ENCODE peak calls at places on chromosomes 7 and 10, in five cellular contexts. One of them, this sample, is unnamed.
A peak's percentile ranks its signal among the peaks of the same experiment; 100 is the strongest.

GRCh38 chr7:96084880-96085551 is 236.9 kb downstream of the SLC25A13 start:
- DNase-seq in cardiac fibroblast: peak; percentile 80
- DNase-seq in AG08395: peak; percentile 31
- DNase-seq in T-helper 1 cell: no peak
- DNase-seq in effector memory CD4-positive, alpha-beta T cell: no peak
- DNase-seq in this sample: peak; percentile 88

GRCh38 chr10:99681553-99681952 is 22.2 kb downstream of the ENTPD7 start:
- DNase-seq in cardiac fibroblast: peak; percentile 80
- DNase-seq in AG08395: peak; percentile 17
- DNase-seq in T-helper 1 cell: no peak
- DNase-seq in effector memory CD4-positive, alpha-beta T cell: no peak
- DNase-seq in this sample: peak; percentile 88

GRCh38 chr10:63628526-63629362 is 107.5 kb downstream of the REEP3 start:
- DNase-seq in cardiac fibroblast: no peak
- DNase-seq in AG08395: no peak
- DNase-seq in T-helper 1 cell: no peak
- DNase-seq in effector memory CD4-positive, alpha-beta T cell: no peak
- DNase-seq in this sample: peak; percentile 33

GRCh38 chr10:71278691-71279588 is 40.1 kb upstream of the SLC29A3 start:
- DNase-seq in cardiac fibroblast: no peak
- DNase-seq in AG08395: no peak
- DNase-seq in T-helper 1 cell: no peak
- DNase-seq in effector memory CD4-positive, alpha-beta T cell: no peak
- DNase-seq in this sample: no peak

GRCh38 chr10:22245567-22245966 is 27.8 kb upstream of the EBLN1 start:
- DNase-seq in cardiac fibroblast: peak; percentile 48
- DNase-seq in AG08395: peak; percentile 69
- DNase-seq in T-helper 1 cell: no peak
- DNase-seq in effector memory CD4-positive, alpha-beta T cell: no peak
- DNase-seq in this sample: peak; percentile 79

GRCh38 chr10:8403711-8404371 is 349.4 kb downstream of the GATA3 start:
- DNase-seq in cardiac fibroblast: no peak
- DNase-seq in AG08395: no peak
- DNase-seq in T-helper 1 cell: no peak
- DNase-seq in effector memory CD4-positive, alpha-beta T cell: no peak
- DNase-seq in this sample: no peak

GRCh38 chr7:20019757-20020432 is 197.3 kb downstream of the MACC1 start:
- DNase-seq in cardiac fibroblast: no peak
- DNase-seq in AG08395: no peak
- DNase-seq in T-helper 1 cell: no peak
- DNase-seq in effector memory CD4-positive, alpha-beta T cell: no peak
- DNase-seq in this sample: no peak

GRCh38 chr7:16753932-16754571 is 497 bp downstream of the TSPAN13 start:
- DNase-seq in cardiac fibroblast: peak; percentile 33
- DNase-seq in AG08395: peak; percentile 17
- DNase-seq in T-helper 1 cell: no peak
- DNase-seq in effector memory CD4-positive, alpha-beta T cell: no peak
- DNase-seq in this sample: peak; percentile 35

GRCh38 chr10:75513292-75513691 is 81.9 kb downstream of the LRMDA start:
- DNase-seq in cardiac fibroblast: no peak
- DNase-seq in AG08395: no peak
- DNase-seq in T-helper 1 cell: no peak
- DNase-seq in effector memory CD4-positive, alpha-beta T cell: no peak
- DNase-seq in this sample: no peak

GRCh38 chr7:134552105-134552504 is 3.2 kb downstream of the AKR1B15 start:
- DNase-seq in cardiac fibroblast: peak; percentile 21
- DNase-seq in AG08395: no peak
- DNase-seq in T-helper 1 cell: no peak
- DNase-seq in effector memory CD4-positive, alpha-beta T cell: no peak
- DNase-seq in this sample: no peak

GRCh38 chr10:7301039-7301768 is 109.6 kb downstream of the SFMBT2 start:
- DNase-seq in cardiac fibroblast: no peak
- DNase-seq in AG08395: no peak
- DNase-seq in T-helper 1 cell: no peak
- DNase-seq in effector memory CD4-positive, alpha-beta T cell: no peak
- DNase-seq in this sample: no peak

GRCh38 chr7:2272031-2272430 is 30.0 kb downstream of the NUDT1 start:
- DNase-seq in cardiac fibroblast: no peak
- DNase-seq in AG08395: no peak
- DNase-seq in T-helper 1 cell: no peak
- DNase-seq in effector memory CD4-positive, alpha-beta T cell: no peak
- DNase-seq in this sample: no peak

GRCh38 chr10:116253716-116254115 is 19.3 kb downstream of the GFRA1 start:
- DNase-seq in cardiac fibroblast: no peak
- DNase-seq in AG08395: no peak
- DNase-seq in T-helper 1 cell: no peak
- DNase-seq in effector memory CD4-positive, alpha-beta T cell: no peak
- DNase-seq in this sample: no peak

GRCh38 chr10:88401671-88402347 is 181.3 kb downstream of the RNLS start:
- DNase-seq in cardiac fibroblast: peak; percentile 60
- DNase-seq in AG08395: peak; percentile 30
- DNase-seq in T-helper 1 cell: no peak
- DNase-seq in effector memory CD4-positive, alpha-beta T cell: no peak
- DNase-seq in this sample: peak; percentile 17

GRCh38 chr10:23693895-23694294 is 255.0 kb downstream of the OTUD1 start:
- DNase-seq in cardiac fibroblast: no peak
- DNase-seq in AG08395: no peak
- DNase-seq in T-helper 1 cell: no peak
- DNase-seq in effector memory CD4-positive, alpha-beta T cell: no peak
- DNase-seq in this sample: no peak

GRCh38 chr7:140347218-140347617 is 51.1 kb downstream of the SLC37A3 start:
- DNase-seq in cardiac fibroblast: no peak
- DNase-seq in AG08395: no peak
- DNase-seq in T-helper 1 cell: no peak
- DNase-seq in effector memory CD4-positive, alpha-beta T cell: no peak
- DNase-seq in this sample: no peak

GRCh38 chr7:150631866-150632864 is at the start of gene GIMAP6:
- DNase-seq in cardiac fibroblast: no peak
- DNase-seq in AG08395: no peak
- DNase-seq in T-helper 1 cell: no peak
- DNase-seq in effector memory CD4-positive, alpha-beta T cell: peak; percentile 14
- DNase-seq in this sample: no peak

GRCh38 chr7:99404235-99404976 is 4.0 kb downstream of the PDAP1 start:
- DNase-seq in cardiac fibroblast: peak; percentile 69
- DNase-seq in AG08395: peak; percentile 43
- DNase-seq in T-helper 1 cell: no peak
- DNase-seq in effector memory CD4-positive, alpha-beta T cell: no peak
- DNase-seq in this sample: peak; percentile 56

This sample was measured in kidney tubule cell.